ENCODE peak calls at places on chromosomes 5 and 9, in four cellular contexts. U is endothelial cell of umbilical vein, G is IMR-90, W is kidney. D is an unnamed sample. For H3K9me3, the result is how much of the 10 kb centered on the place peaks cover.

GRCh38 chr5:463952-464351 is 21.0 kb downstream of the EXOC3 start:
- DNase-seq in U (no peak), G (no peak), W (peak), D (no peak)

GRCh38 chr5:42993516-42994284 is 46.4 kb downstream of the ANXA2R start:
- DNase-seq in U (peak), G (peak), W (no peak), D (peak)

GRCh38 chr9:81411961-81412360 is 277.4 kb downstream of the TLE1 start:
- DNase-seq in U (no peak), G (peak), W (no peak), D (no peak)

GRCh38 chr9:25225938-25226760 is 452.1 kb downstream of the TUSC1 start:
- DNase-seq in U (no peak), G (no peak), W (peak), D (no peak)

GRCh38 chr9:4689687-4690104 is 10.3 kb downstream of the CDC37L1 start:
- DNase-seq in U (no peak), G (peak), W (no peak), D (peak)

GRCh38 chr5:142954455-142954854 is 184.3 kb downstream of the ARHGAP26 start:
- DNase-seq in U (no peak), G (no peak), W (no peak), D (no peak)

GRCh38 chr9:111601237-111602018 is 2.0 kb upstream of the PTGR1 start:
- DNase-seq in U (peak), G (peak), W (no peak), D (peak)

GRCh38 chr9:121675969-121676822 is 24.8 kb downstream of the DAB2IP start:
- DNase-seq in U (peak), G (no peak), W (peak), D (no peak)

GRCh38 chr9:112764344-112764743 is 13.8 kb downstream of the SNX30 start:
- DNase-seq in U (no peak), G (peak), W (no peak), D (peak)

GRCh38 chr9:18668944-18669343 is 195.0 kb downstream of the ADAMTSL1 start:
- DNase-seq in U (no peak), G (no peak), W (no peak), D (no peak)

GRCh38 chr9:116494815-116495634 is 192.1 kb upstream of the TRIM32 start:
- DNase-seq in U (no peak), G (no peak), W (no peak), D (peak)

GRCh38 chr9:107739601-107740082 is 250.1 kb upstream of the KLF4 start:
- DNase-seq in U (no peak), G (peak), W (peak), D (peak)

GRCh38 chr5:3191585-3191984 is 404.0 kb upstream of the IRX1 start:
- DNase-seq in U (no peak), G (no peak), W (no peak), D (no peak)

DNA sequence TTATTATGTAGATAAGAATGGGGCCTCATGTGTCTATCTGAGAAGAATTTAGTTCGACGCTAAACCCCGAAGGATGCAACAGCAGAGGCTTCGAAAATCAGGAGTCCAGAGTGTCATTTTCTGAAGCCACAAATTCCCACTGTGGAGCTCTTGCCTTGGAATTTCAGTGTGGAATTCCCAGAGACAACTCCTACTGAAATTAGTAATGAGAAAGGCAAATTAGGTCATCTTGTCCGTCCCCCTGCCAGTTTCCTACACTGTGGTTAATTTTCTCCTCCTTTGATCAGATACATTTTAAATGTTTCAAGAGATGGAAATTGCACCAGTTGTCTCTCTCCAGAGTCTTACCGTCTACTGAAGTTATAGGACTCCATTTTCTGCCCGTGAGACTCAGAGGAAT is 633.6 kb downstream of the BNC2 start:
- DNase-seq in U (no peak), G (peak), W (no peak), D (no peak)
- H3K9ac ChIP-seq in U (no peak), G (no peak), W (no peak), D (peak)

GRCh38 chr5:141490771-141491170 is 1.9 kb downstream of the PCDHGC5 start:
- DNase-seq in U (no peak), G (no peak), W (no peak), D (no peak)
- H3K9me3 ChIP-seq in U (under half), G (under half), W (under half), D (under half)

GRCh38 chr5:177367981-177368960 is 10.5 kb downstream of the RGS14 start:
- DNase-seq in U (no peak), G (no peak), W (no peak), D (no peak)
- H3K9ac ChIP-seq in U (no peak), G (no peak), W (no peak), D (no peak)

GRCh38 chr9:93532121-93532520 is 44.3 kb upstream of the PHF2 start:
- DNase-seq in U (no peak), G (no peak), W (no peak), D (no peak)

GRCh38 chr9:93540305-93540704 is 36.1 kb upstream of the PHF2 start:
- DNase-seq in U (no peak), G (no peak), W (no peak), D (no peak)

GRCh38 chr9:93536874-93537273 is 39.5 kb upstream of the PHF2 start:
- DNase-seq in U (no peak), G (no peak), W (no peak), D (no peak)

GRCh38 chr9:93533863-93534262 is 42.5 kb upstream of the PHF2 start:
- DNase-seq in U (no peak), G (no peak), W (no peak), D (no peak)

DNA sequence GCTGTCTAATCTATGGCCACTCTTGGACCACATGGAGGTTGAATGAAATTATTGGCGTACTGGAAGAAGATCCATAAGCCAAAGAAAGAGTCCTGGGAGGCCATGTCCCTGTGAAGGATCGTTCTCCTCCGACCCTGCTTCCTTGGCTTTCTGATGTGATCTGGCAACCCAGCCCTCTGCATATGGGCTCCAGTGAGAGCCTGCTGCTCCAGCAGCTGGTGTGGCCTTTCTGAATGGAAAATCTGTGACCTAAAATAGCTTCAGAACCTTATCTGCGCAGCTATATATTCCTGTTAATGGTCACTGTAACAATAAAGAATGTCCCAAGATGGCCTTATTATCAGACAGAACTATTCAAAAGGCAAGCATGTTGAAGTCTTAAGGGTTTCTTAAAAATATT is 40.2 kb upstream of the PHF2 start:
- DNase-seq in U (no peak), G (no peak), W (no peak), D (no peak)
- H3K9me3 ChIP-seq in U (under half), G (under half), W (under half), D (under half)

DNA sequence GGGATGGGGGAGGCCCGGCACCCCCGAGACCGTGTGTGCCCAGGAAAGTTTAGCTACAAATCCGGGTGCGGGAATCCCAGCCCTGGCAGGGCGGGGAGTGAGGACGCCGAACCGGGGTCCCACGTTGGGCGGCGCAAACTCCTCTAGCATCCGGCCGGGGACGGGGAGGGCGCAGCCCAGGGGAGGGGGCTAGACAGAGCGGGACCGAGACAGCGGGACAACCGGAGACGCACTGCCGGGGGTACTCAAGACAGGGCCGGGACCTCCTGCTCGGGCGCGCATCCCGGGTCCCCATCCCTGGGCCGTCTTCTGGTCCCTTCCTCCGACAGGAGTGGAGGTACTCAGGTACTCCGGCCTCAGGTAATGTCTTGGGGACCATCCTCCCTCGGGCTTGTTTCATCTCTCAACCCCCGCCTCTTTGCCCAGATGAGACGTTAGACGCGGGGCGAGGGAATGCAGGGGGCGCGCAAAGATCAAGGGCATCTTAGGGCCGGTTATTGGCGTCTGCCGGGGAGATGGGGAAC is 619 bp downstream of the PDZD2 start:
- DNase-seq in U (no peak), G (no peak), W (peak), D (no peak)
- H3K9ac ChIP-seq in U (no peak), G (no peak), W (no peak), D (peak)

DNA sequence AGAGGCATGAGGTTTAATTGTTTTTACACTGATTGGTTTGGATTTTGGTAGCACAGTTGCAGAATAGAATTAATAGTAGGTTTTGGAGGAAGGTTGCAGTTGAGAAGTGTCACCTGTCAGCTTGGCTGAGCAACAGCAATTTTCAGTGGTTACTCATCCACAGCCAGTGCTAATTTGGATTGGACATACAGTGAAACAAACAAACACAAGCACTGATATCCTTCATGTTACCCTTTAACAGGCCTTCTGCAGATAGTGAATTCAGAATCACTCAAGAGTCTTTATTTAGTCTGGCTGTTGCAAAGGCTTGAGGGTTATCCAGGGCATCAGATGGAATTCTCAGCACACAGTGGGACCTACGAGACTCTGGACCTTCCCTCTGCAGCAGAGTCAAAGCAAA is 31.8 kb upstream of the POU4F3 start:
- DNase-seq in U (no peak), G (no peak), W (no peak), D (no peak)
- H3K9me3 ChIP-seq in U (under half), G (under half), W (under half), D (under half)

DNA sequence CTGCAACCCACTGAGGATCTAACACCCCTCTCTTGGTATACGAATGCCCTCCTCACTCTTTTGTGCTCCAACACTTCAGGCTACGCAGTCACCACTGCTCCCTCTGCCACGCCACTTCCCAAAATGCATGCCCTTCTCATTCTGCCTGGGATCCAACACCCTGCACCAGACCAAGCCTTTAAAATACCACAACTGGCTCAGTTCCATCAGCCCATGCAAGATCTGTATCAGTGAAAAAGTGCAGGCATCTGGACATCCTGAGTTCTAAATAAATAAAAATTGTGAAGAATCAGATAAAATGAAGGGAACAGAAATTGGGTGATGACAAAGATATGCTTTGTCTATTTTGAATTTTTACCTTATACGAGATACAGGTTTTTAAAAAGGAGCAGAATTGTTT is 2.7 kb downstream of the NDUFB6 start:
- DNase-seq in U (no peak), G (no peak), W (no peak), D (no peak)
- H3K9ac ChIP-seq in U (no peak), G (no peak), W (no peak), D (no peak)

GRCh38 chr5:150931368-150931965 is 26.7 kb upstream of the ZNF300 start:
- DNase-seq in U (no peak), G (no peak), W (no peak), D (no peak)
- H3K9me3 ChIP-seq in U (under half), G (under half), W (half or more), D (half or more)

GRCh38 chr5:69137807-69138206 is 29.1 kb upstream of the CCNB1 start:
- DNase-seq in U (no peak), G (no peak), W (no peak), D (no peak)

GRCh38 chr5:69134126-69134525 is 32.8 kb upstream of the CCNB1 start:
- DNase-seq in U (no peak), G (no peak), W (no peak), D (no peak)

GRCh38 chr5:69140827-69141226 is 26.1 kb upstream of the CCNB1 start:
- DNase-seq in U (no peak), G (no peak), W (no peak), D (no peak)

GRCh38 chr5:69138796-69139195 is 28.2 kb upstream of the CCNB1 start:
- DNase-seq in U (no peak), G (no peak), W (no peak), D (no peak)

GRCh38 chr5:69136296-69136695 is 30.7 kb upstream of the CCNB1 start:
- DNase-seq in U (no peak), G (no peak), W (no peak), D (peak)
- H3K9ac ChIP-seq in U (no peak), G (no peak), W (no peak), D (peak)

GRCh38 chr9:124041817-124042116 is 30.2 kb downstream of the LHX2 start:
- DNase-seq in U (no peak), G (no peak), W (no peak), D (no peak)

GRCh38 chr9:124042168-124042775 is 30.7 kb downstream of the LHX2 start:
- DNase-seq in U (no peak), G (no peak), W (no peak), D (no peak)

GRCh38 chr9:124040935-124041816 is 29.6 kb downstream of the LHX2 start:
- DNase-seq in U (peak), G (no peak), W (no peak), D (peak)

GRCh38 chr9:124038790-124039633 is 27.4 kb downstream of the LHX2 start:
- DNase-seq in U (no peak), G (no peak), W (no peak), D (no peak)

DNA sequence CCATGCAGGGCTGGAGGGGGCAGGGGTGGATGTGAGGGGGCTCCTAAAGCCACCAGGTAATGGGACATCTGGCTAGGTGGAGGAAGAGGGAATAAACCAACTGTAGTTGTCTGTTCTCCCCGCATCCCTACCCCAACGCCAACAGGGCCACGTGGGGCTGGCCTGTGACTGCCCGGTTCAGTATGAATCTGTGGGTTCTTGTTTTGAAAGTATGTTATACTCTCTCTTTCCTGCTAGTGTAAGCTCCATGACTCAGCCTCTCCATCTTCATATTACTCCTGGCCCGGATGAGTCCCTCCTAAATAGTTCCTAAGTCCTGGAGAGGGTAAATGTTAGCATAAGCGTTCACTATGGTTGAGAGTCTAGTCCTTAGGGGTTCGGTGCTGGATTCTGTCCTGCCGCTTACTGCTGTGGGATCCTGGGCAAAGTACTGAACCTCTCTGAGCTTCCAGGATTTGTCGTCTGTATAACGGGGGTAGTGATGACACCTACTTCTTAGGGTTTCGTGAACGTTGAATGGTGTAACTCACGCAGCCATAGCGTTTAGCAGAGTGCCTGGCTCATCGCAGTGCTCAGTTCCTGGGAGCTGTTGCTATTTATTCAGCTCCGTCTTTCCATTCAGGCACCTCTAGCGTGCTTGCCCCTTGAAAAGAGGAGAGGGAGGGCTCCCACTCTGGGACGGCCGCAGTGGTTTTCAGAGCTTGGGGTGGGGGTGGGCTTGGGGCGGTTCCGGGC is 28.8 kb downstream of the LHX2 start:
- DNase-seq in U (no peak), G (peak), W (no peak), D (peak)
- H3K9me3 ChIP-seq in U (under half), G (under half), W (under half), D (under half)

D was measured in adipocyte.